ENCODE peak calls at places on chromosomes 3 and 15, in ten cellular contexts. H is mesothelial cell of epicardium; F is HS-5; A is activated naive CD4-positive, alpha-beta T cell treated with anti-CD3 and anti-CD28 coated beads, Interleukin-2, amount 50 U/mL, for 72 hours; T is CD8-positive, alpha-beta T cell; V is iPS DF 19.7; O is heart left ventricle; J is HFF-Myc; X is activated CD8-positive, alpha-beta memory T cell treated with anti-CD3 and anti-CD28 coated beads for 1 hour; N is activated CD4-positive, CD25-positive, alpha-beta regulatory T cell. G is an unnamed sample.

GRCh38 chr15:57224664-57225063 is 151.6 kb upstream of the CGNL1 start:
- DNase-seq in H (no peak), F (no peak), A (no peak), T (no peak), V (no peak), O (no peak), J (no peak), X (no peak), N (no peak), G (no peak)

GRCh38 chr15:101396484-101397261 is 92.8 kb downstream of the PCSK6 start:
- DNase-seq in H (peak; percentile 13), F (no peak), A (no peak), T (no peak), V (no peak), O (no peak), J (no peak), X (no peak), N (no peak), G (no peak)

GRCh38 chr3:177802151-177802900 is 605.0 kb upstream of the TBL1XR1 start:
- DNase-seq in H (no peak), F (no peak), A (no peak), T (no peak), V (no peak), O (no peak), J (no peak), X (no peak), N (no peak), G (peak; percentile 28)

GRCh38 chr3:126452213-126452612 is 23.5 kb downstream of the ZXDC start:
- DNase-seq in H (no peak), F (no peak), A (no peak), T (no peak), V (no peak), O (no peak), J (no peak), X (no peak), N (no peak), G (no peak)

GRCh38 chr3:123322866-123323265 is 121.1 kb downstream of the SEC22A start:
- DNase-seq in H (no peak), F (no peak), A (no peak), T (no peak), V (no peak), O (no peak), J (no peak), X (no peak), N (no peak), G (no peak)

GRCh38 chr3:194806991-194807685 is 121.5 kb downstream of the FAM43A start:
- DNase-seq in H (no peak), F (peak; percentile 49), A (no peak), T (no peak), V (no peak), O (no peak), J (no peak), X (no peak), N (no peak), G (no peak)

GRCh38 chr3:183449391-183449790 is 21.0 kb upstream of the MCF2L2 start:
- DNase-seq in H (no peak), F (no peak), A (no peak), T (no peak), V (no peak), O (peak; percentile 31), J (no peak), X (no peak), N (no peak), G (no peak)

GRCh38 chr3:70281663-70282062 is 30.8 kb downstream of the MDFIC2 start:
- DNase-seq in H (no peak), F (no peak), A (no peak), T (no peak), V (no peak), O (no peak), J (no peak), X (no peak), N (no peak), G (peak; percentile 62)

GRCh38 chr3:147318900-147319299 is 87.4 kb downstream of the ZIC4 start:
- DNase-seq in H (no peak), F (no peak), A (no peak), T (no peak), V (no peak), O (no peak), J (no peak), X (no peak), N (no peak), G (no peak)

GRCh38 chr3:130760922-130761321 is 14.3 kb upstream of the PIK3R4 start:
- DNase-seq in H (no peak), F (peak; percentile 24), A (no peak), T (no peak), V (no peak), O (no peak), J (no peak), X (no peak), N (no peak), G (no peak)

GRCh38 chr3:106533761-106534160 is 664.9 kb upstream of the CBLB start:
- DNase-seq in H (no peak), F (no peak), A (no peak), T (no peak), V (no peak), O (no peak), J (no peak), X (no peak), N (no peak), G (no peak)

GRCh38 chr3:187051724-187052364 is 87.5 kb downstream of the RPL39L start:
- DNase-seq in H (no peak), F (no peak), A (no peak), T (no peak), V (no peak), O (no peak), J (no peak), X (no peak), N (no peak), G (no peak)

GRCh38 chr15:74182131-74182530 is 8.6 kb downstream of the ISLR start:
- DNase-seq in H (no peak), F (no peak), A (no peak), T (no peak), V (no peak), O (no peak), J (no peak), X (no peak), N (no peak), G (no peak)

GRCh38 chr15:38678291-38678690 is 113.7 kb upstream of the RASGRP1 start:
- DNase-seq in H (no peak), F (no peak), A (no peak), T (no peak), V (no peak), O (no peak), J (no peak), X (no peak), N (no peak), G (no peak)

GRCh38 chr15:51046799-51047449 is 47.8 kb downstream of the TNFAIP8L3 start:
- DNase-seq in H (no peak), F (no peak), A (no peak), T (no peak), V (no peak), O (peak; percentile 16), J (no peak), X (no peak), N (no peak), G (no peak)

GRCh38 chr3:48563382-48563918 is at the start of gene UCN2:
- DNase-seq in H (no peak), F (no peak), A (no peak), T (no peak), V (no peak), O (no peak), J (no peak), X (no peak), N (no peak), G (no peak)

GRCh38 chr3:106830334-106830733 is 546.9 kb upstream of the CCDC54 start:
- DNase-seq in H (no peak), F (no peak), A (no peak), T (no peak), V (peak; percentile 96), O (no peak), J (no peak), X (no peak), N (no peak), G (no peak)